ENCODE peak calls at places on chromosomes 1 and 21, in five cellular contexts. T is activated T-cell treated with anti-CD3 and anti-CD28 coated beads, Interleukin-2, amount 50 U/mL, for 48 hours; H is fibroblast of pulmonary artery; A is stimulated activated CD8-positive, alpha-beta memory T cell treated with anti-CD3 and anti-CD28 coated beads, Interleukin-7, amount 100 ng/mL, for 1 hour; X is stimulated activated naive CD4-positive, alpha-beta T cell. K is an unnamed sample.

GRCh38 chr1:44036409-44037111 is 5.3 kb upstream of the SLC6A9 start:
- DNase-seq in T (peak), H (peak), A (no peak), X (peak), K (peak)

GRCh38 chr1:234205966-234206365 is 167.3 kb upstream of the COA6 start:
- DNase-seq in T (no peak), H (no peak), A (no peak), X (no peak), K (no peak)

GRCh38 chr1:9900142-9901043 is 9.7 kb downstream of the CTNNBIP1 start:
- DNase-seq in T (no peak), H (no peak), A (no peak), X (no peak), K (no peak)

GRCh38 chr1:235923466-235924008 is 56.8 kb upstream of the LYST start:
- DNase-seq in T (no peak), H (peak), A (no peak), X (no peak), K (peak)

GRCh38 chr1:6700853-6701436 is 671 bp downstream of the DNAJC11 start:
- DNase-seq in T (no peak), H (no peak), A (no peak), X (no peak), K (no peak)

GRCh38 chr1:242467556-242468145 is 56.8 kb downstream of the PLD5 start:
- DNase-seq in T (peak), H (peak), A (no peak), X (no peak), K (no peak)

GRCh38 chr1:243946946-243947345 is 96.9 kb upstream of the AKT3 start:
- DNase-seq in T (peak), H (peak), A (no peak), X (no peak), K (peak)

GRCh38 chr1:179187708-179188471 is 41.6 kb downstream of the ABL2 start:
- DNase-seq in T (no peak), H (no peak), A (no peak), X (no peak), K (no peak)

GRCh38 chr1:207858806-207859205 is 52.1 kb downstream of the CD34 start:
- DNase-seq in T (no peak), H (peak), A (no peak), X (no peak), K (no peak)

GRCh38 chr21:32886339-32886738 is 114.8 kb upstream of the PAXBP1 start:
- DNase-seq in T (no peak), H (no peak), A (no peak), X (no peak), K (peak)

GRCh38 chr21:36839735-36840134 is 126.7 kb downstream of the HLCS start:
- DNase-seq in T (no peak), H (no peak), A (no peak), X (no peak), K (no peak)

GRCh38 chr1:93155335-93155734 is 24.9 kb downstream of the TMED5 start:
- DNase-seq in T (no peak), H (peak), A (no peak), X (no peak), K (no peak)

GRCh38 chr1:224623743-224624333 is 7.7 kb downstream of the CNIH3 start:
- DNase-seq in T (peak), H (peak), A (peak), X (peak), K (peak)

GRCh38 chr1:148372731-148373130 is 110.4 kb downstream of the PPIAL4G start:
- DNase-seq in T (peak), H (no peak), A (no peak), X (no peak), K (peak)

GRCh38 chr1:224192082-224192786 is 9.2 kb downstream of the DEGS1 start:
- DNase-seq in T (no peak), H (no peak), A (no peak), X (no peak), K (peak)

GRCh38 chr21:41008351-41008750 is 159.6 kb upstream of the BACE2 start:
- DNase-seq in T (no peak), H (no peak), A (no peak), X (no peak), K (no peak)

GRCh38 chr1:44723496-44724407 is 7.2 kb downstream of the RNU5D-1 start:
- DNase-seq in T (peak), H (no peak), A (no peak), X (no peak), K (no peak)

GRCh38 chr1:67717876-67718275 is 32.9 kb downstream of the GADD45A start:
- DNase-seq in T (no peak), H (no peak), A (no peak), X (no peak), K (no peak)

GRCh38 chr1:155858805-155859233 is 548 bp upstream of the SYT11 start:
- DNase-seq in T (peak), H (no peak), A (no peak), X (no peak), K (peak)

GRCh38 chr1:156406229-156406628 is 37.2 kb downstream of the RHBG start:
- DNase-seq in T (no peak), H (no peak), A (no peak), X (no peak), K (no peak)

GRCh38 chr1:162391790-162392563 is 10.4 kb downstream of the C1orf226 start:
- DNase-seq in T (no peak), H (peak), A (no peak), X (no peak), K (no peak)

GRCh38 chr1:28606771-28607170 is 14.7 kb downstream of the RAB42 start:
- DNase-seq in T (no peak), H (no peak), A (no peak), X (no peak), K (no peak)

GRCh38 chr1:182288749-182289604 is 102.6 kb downstream of the GLUL start:
- DNase-seq in T (no peak), H (no peak), A (no peak), X (no peak), K (no peak)

GRCh38 chr1:91018006-91018405 is 3.8 kb downstream of the ZNF644 start:
- DNase-seq in T (no peak), H (peak), A (no peak), X (no peak), K (no peak)

GRCh38 chr1:10057744-10058294 is 25.1 kb downstream of the UBE4B start:
- DNase-seq in T (no peak), H (no peak), A (no peak), X (no peak), K (no peak)

K was measured in activated CD4-positive, alpha-beta memory T cell treated with anti-CD3 and anti-CD28 coated beads, Interleukin-2, amount 10 ng/mL, durations not matched to agents 7 days and 5 days.